ENCODE peak calls at places on chromosomes 7 and 10, in five cellular contexts. One of them, this sample, is unnamed.

GRCh38 chr10:36493511-36493880 is 631.9 kb upstream of the ANKRD30A start:
- DNase-seq in caudate nucleus: no peak
- DNase-seq in RWPE1: peak; percentile 28
- DNase-seq in adrenal gland: no peak
- DNase-seq in hepatocyte: no peak
- DNase-seq in this sample: no peak

GRCh38 chr10:28087675-28088351 is 88.9 kb upstream of the ODAD2 start:
- DNase-seq in hepatocyte: no peak
- DNase-seq in RWPE1: peak; percentile 76
- DNase-seq in caudate nucleus: no peak
- DNase-seq in adrenal gland: no peak
- DNase-seq in this sample: no peak

GRCh38 chr10:70341016-70341415 is 41.4 kb downstream of the LRRC20 start:
- DNase-seq in caudate nucleus: no peak
- DNase-seq in adrenal gland: no peak
- DNase-seq in hepatocyte: no peak
- DNase-seq in RWPE1: no peak
- DNase-seq in this sample: no peak

GRCh38 chr7:105086850-105087249 is 72.8 kb downstream of the KMT2E start:
- DNase-seq in adrenal gland: no peak
- DNase-seq in caudate nucleus: no peak
- DNase-seq in RWPE1: no peak
- DNase-seq in hepatocyte: no peak
- DNase-seq in this sample: no peak

GRCh38 chr10:76297787-76298281 is 866.4 kb downstream of the LRMDA start:
- DNase-seq in adrenal gland: no peak
- DNase-seq in caudate nucleus: no peak
- DNase-seq in RWPE1: no peak
- DNase-seq in hepatocyte: peak; percentile 67
- DNase-seq in this sample: no peak

GRCh38 chr10:60430017-60430416 is 40.3 kb upstream of the ANK3 start:
- DNase-seq in adrenal gland: no peak
- DNase-seq in hepatocyte: no peak
- DNase-seq in caudate nucleus: no peak
- DNase-seq in RWPE1: peak; percentile 21
- DNase-seq in this sample: no peak

GRCh38 chr10:73806176-73806950 is 5.0 kb downstream of the NDST2 start:
- DNase-seq in adrenal gland: no peak
- DNase-seq in caudate nucleus: no peak
- DNase-seq in hepatocyte: no peak
- DNase-seq in RWPE1: no peak
- DNase-seq in this sample: no peak

GRCh38 chr7:1559626-1560590 is 3.9 kb upstream of the TMEM184A start:
- DNase-seq in caudate nucleus: no peak
- DNase-seq in adrenal gland: no peak
- DNase-seq in RWPE1: peak; percentile 71
- DNase-seq in hepatocyte: no peak
- DNase-seq in this sample: no peak

GRCh38 chr7:68246189-68246633 is 1249.6 kb downstream of the TYW1 start:
- DNase-seq in caudate nucleus: no peak
- DNase-seq in RWPE1: peak; percentile 6
- DNase-seq in hepatocyte: peak; percentile 74
- DNase-seq in adrenal gland: no peak
- DNase-seq in this sample: peak; percentile 76

GRCh38 chr10:93871805-93872204 is 22.0 kb upstream of the SLC35G1 start:
- DNase-seq in adrenal gland: no peak
- DNase-seq in RWPE1: no peak
- DNase-seq in hepatocyte: peak; percentile 50
- DNase-seq in caudate nucleus: no peak
- DNase-seq in this sample: no peak

GRCh38 chr10:132793871-132794849 is 8.2 kb upstream of the NKX6-2 start:
- DNase-seq in hepatocyte: no peak
- DNase-seq in caudate nucleus: no peak
- DNase-seq in RWPE1: no peak
- DNase-seq in adrenal gland: no peak
- DNase-seq in this sample: no peak

GRCh38 chr7:94056796-94057207 is 52.6 kb upstream of the BET1 start:
- DNase-seq in caudate nucleus: no peak
- DNase-seq in adrenal gland: no peak
- DNase-seq in hepatocyte: no peak
- DNase-seq in RWPE1: peak; percentile 67
- DNase-seq in this sample: peak; percentile 88

GRCh38 chr7:34041716-34042115 is 136.4 kb downstream of the BMPER start:
- DNase-seq in adrenal gland: no peak
- DNase-seq in RWPE1: no peak
- DNase-seq in caudate nucleus: no peak
- DNase-seq in hepatocyte: no peak
- DNase-seq in this sample: no peak

GRCh38 chr10:116270691-116271592 is 2.1 kb downstream of the GFRA1 start:
- DNase-seq in caudate nucleus: no peak
- DNase-seq in adrenal gland: no peak
- DNase-seq in hepatocyte: peak; percentile 19
- DNase-seq in RWPE1: no peak
- DNase-seq in this sample: no peak

GRCh38 chr10:5234106-5234877 is 37.7 kb downstream of the AKR1C4 start:
- DNase-seq in caudate nucleus: no peak
- DNase-seq in hepatocyte: peak; percentile 65
- DNase-seq in RWPE1: peak; percentile 73
- DNase-seq in adrenal gland: peak; percentile 28
- DNase-seq in this sample: peak; percentile 90

GRCh38 chr10:13099144-13099665 is 758 bp upstream of the OPTN start:
- DNase-seq in caudate nucleus: peak; percentile 50
- DNase-seq in RWPE1: peak; percentile 50
- DNase-seq in hepatocyte: peak; percentile 84
- DNase-seq in adrenal gland: peak; percentile 74
- DNase-seq in this sample: no peak

GRCh38 chr10:106652279-106652678 is 512.2 kb downstream of the SORCS1 start:
- DNase-seq in RWPE1: peak; percentile 4
- DNase-seq in caudate nucleus: no peak
- DNase-seq in hepatocyte: no peak
- DNase-seq in adrenal gland: no peak
- DNase-seq in this sample: no peak

GRCh38 chr10:34397324-34397723 is 417.8 kb downstream of the PARD3 start:
- DNase-seq in adrenal gland: no peak
- DNase-seq in hepatocyte: no peak
- DNase-seq in caudate nucleus: no peak
- DNase-seq in RWPE1: no peak
- DNase-seq in this sample: no peak

GRCh38 chr10:19904202-19904661 is 88.0 kb downstream of the PLXDC2 start:
- DNase-seq in adrenal gland: no peak
- DNase-seq in caudate nucleus: no peak
- DNase-seq in RWPE1: no peak
- DNase-seq in hepatocyte: no peak
- DNase-seq in this sample: no peak

GRCh38 chr7:44973610-44974401 is 5.0 kb downstream of the MYO1G start:
- DNase-seq in adrenal gland: peak; percentile 84
- DNase-seq in hepatocyte: peak; percentile 76
- DNase-seq in RWPE1: no peak
- DNase-seq in caudate nucleus: no peak
- DNase-seq in this sample: no peak

GRCh38 chr10:17981201-17981600 is 29.5 kb downstream of the SLC39A12 start:
- DNase-seq in caudate nucleus: no peak
- DNase-seq in adrenal gland: no peak
- DNase-seq in RWPE1: no peak
- DNase-seq in hepatocyte: no peak
- DNase-seq in this sample: no peak

GRCh38 chr10:133185916-133186315 is 25.9 kb downstream of the KNDC1 start:
- DNase-seq in RWPE1: no peak
- DNase-seq in adrenal gland: no peak
- DNase-seq in hepatocyte: no peak
- DNase-seq in caudate nucleus: no peak
- DNase-seq in this sample: no peak

GRCh38 chr7:116211913-116212596 is 1.7 kb downstream of the TES start:
- DNase-seq in hepatocyte: no peak
- DNase-seq in adrenal gland: no peak
- DNase-seq in RWPE1: peak; percentile 20
- DNase-seq in caudate nucleus: no peak
- DNase-seq in this sample: no peak

GRCh38 chr10:23656735-23657134 is 217.9 kb downstream of the OTUD1 start:
- DNase-seq in RWPE1: peak; percentile 5
- DNase-seq in caudate nucleus: no peak
- DNase-seq in hepatocyte: peak; percentile 18
- DNase-seq in adrenal gland: no peak
- DNase-seq in this sample: no peak

GRCh38 chr10:52215745-52216361 is 98.2 kb upstream of the DKK1 start:
- DNase-seq in caudate nucleus: no peak
- DNase-seq in RWPE1: peak; percentile 43
- DNase-seq in hepatocyte: peak; percentile 77
- DNase-seq in adrenal gland: peak; percentile 58
- DNase-seq in this sample: no peak

DNA sequence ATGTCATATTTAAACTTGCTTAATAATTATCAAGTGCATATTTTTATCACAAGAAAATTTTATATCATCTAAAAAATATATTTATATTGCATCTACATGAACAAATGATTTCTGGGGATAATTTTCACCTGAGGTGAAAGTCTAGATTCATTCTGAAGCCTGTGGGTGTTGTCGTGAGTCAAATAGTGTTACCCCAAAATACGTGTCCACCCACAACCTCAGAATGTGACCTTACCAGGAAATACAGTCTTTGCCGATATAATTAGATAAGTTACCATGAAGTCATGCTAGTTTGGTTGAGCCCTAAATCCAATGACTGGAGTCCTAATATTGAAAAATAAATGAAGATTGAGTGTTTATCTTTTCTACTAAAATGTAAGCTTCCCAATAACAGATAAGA is 203.0 kb upstream of the MDFIC start:
- DNase-seq in hepatocyte: no peak
- DNase-seq in adrenal gland: no peak
- DNase-seq in RWPE1: no peak
- DNase-seq in caudate nucleus: no peak
- DNase-seq in this sample: no peak
- H3K27ac ChIP-seq in hepatocyte: no peak overlapping the region
- H3K27ac ChIP-seq in adrenal gland: no peak overlapping the region
- H3K27ac ChIP-seq in RWPE1: no peak overlapping the region
- H3K27ac ChIP-seq in caudate nucleus: no peak overlapping the region
- H3K27ac ChIP-seq in this sample: no peak overlapping the region

GRCh38 chr10:89342219-89342966 is 14.6 kb downstream of the IFIT3 start:
- DNase-seq in caudate nucleus: peak; percentile 67
- DNase-seq in RWPE1: peak; percentile 38
- DNase-seq in adrenal gland: peak; percentile 96
- DNase-seq in hepatocyte: no peak
- DNase-seq in this sample: peak; percentile 57
- H3K27ac ChIP-seq in caudate nucleus: peak overlapping the region; percentile 85
- H3K27ac ChIP-seq in RWPE1: no peak overlapping the region
- H3K27ac ChIP-seq in adrenal gland: no peak overlapping the region
- H3K27ac ChIP-seq in hepatocyte: no peak overlapping the region
- H3K27ac ChIP-seq in this sample: peak overlapping the region; percentile 58

GRCh38 chr10:124740374-124741280 is 3.6 kb downstream of the FAM53B start:
- DNase-seq in adrenal gland: peak; percentile 69
- DNase-seq in caudate nucleus: no peak
- DNase-seq in hepatocyte: peak; percentile 52
- DNase-seq in RWPE1: peak; percentile 64
- DNase-seq in this sample: no peak

GRCh38 chr10:124741281-124741921 is 2.8 kb downstream of the FAM53B start:
- DNase-seq in adrenal gland: peak; percentile 92
- DNase-seq in hepatocyte: peak; percentile 89
- DNase-seq in RWPE1: peak; percentile 82
- DNase-seq in caudate nucleus: peak; percentile 72
- DNase-seq in this sample: no peak

GRCh38 chr10:124742418-124743187 is 1.6 kb downstream of the FAM53B start:
- DNase-seq in caudate nucleus: no peak
- DNase-seq in hepatocyte: peak; percentile 47
- DNase-seq in adrenal gland: no peak
- DNase-seq in RWPE1: peak; percentile 26
- DNase-seq in this sample: no peak

GRCh38 chr10:124743188-124744046 is 761 bp downstream of the FAM53B start:
- DNase-seq in adrenal gland: peak; percentile 56
- DNase-seq in RWPE1: peak; percentile 51
- DNase-seq in hepatocyte: peak; percentile 41
- DNase-seq in caudate nucleus: no peak
- DNase-seq in this sample: no peak

DNA sequence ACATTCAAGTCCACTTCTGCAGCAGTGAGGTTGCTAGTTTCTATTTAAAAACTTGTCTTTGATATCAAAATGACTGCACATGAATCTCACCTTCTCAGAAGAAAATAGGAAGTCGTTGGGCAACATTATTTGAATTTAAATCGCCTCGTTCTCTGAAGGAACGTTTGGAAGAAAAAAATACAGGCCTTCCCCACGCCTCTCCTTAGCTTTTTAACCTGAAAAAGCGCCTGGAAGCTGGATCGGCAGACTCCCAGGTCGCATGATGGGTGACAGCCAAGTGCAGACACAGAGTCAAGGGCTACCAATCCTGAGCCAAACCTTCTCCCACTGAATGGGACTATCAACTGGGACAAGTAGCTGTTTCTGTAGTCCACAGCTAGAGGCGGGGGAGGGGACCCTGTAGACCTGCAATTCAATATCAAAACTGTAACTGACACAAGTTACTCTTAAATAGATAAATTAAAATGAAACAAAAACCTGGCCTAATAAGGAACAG is 2.2 kb downstream of the FAM53B start:
- DNase-seq in adrenal gland: no peak
- DNase-seq in hepatocyte: peak; percentile 15
- DNase-seq in RWPE1: no peak
- DNase-seq in caudate nucleus: no peak
- DNase-seq in this sample: no peak
- H3K27ac ChIP-seq in adrenal gland: peak overlapping the region; percentile 91
- H3K27ac ChIP-seq in hepatocyte: peak overlapping the region; percentile 65
- H3K27ac ChIP-seq in RWPE1: peak overlapping the region; percentile 97
- H3K27ac ChIP-seq in caudate nucleus: peak overlapping the region; percentile 95
- H3K27ac ChIP-seq in this sample: peak overlapping the region; percentile 88

GRCh38 chr10:31578181-31578852 is 259.3 kb downstream of the ZEB1 start:
- DNase-seq in adrenal gland: no peak
- DNase-seq in RWPE1: no peak
- DNase-seq in hepatocyte: no peak
- DNase-seq in caudate nucleus: no peak
- DNase-seq in this sample: no peak
- H3K27ac ChIP-seq in adrenal gland: no peak overlapping the region
- H3K27ac ChIP-seq in RWPE1: no peak overlapping the region
- H3K27ac ChIP-seq in hepatocyte: no peak overlapping the region
- H3K27ac ChIP-seq in caudate nucleus: no peak overlapping the region
- H3K27ac ChIP-seq in this sample: no peak overlapping the region

DNA sequence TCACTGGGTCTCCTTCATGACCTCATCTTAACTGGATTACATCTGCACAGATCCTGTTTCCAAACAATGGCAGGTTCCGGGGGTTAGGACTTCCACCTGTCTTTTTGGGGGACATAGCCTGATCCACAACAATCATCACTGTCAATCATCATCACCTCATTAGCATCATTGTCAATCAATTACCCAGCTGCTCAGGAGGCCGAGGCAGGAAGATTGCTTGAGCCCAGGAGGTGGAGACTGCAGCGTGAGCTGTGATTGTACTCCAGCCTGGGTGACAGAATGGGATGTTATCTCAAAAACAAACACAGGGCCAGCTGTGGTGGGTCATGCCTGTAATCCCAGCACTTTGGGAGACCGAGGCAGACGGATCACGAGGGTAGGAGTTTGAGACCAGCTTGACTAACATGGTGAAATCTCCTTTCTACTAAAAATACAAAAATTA is 18.7 kb downstream of the AMZ1 start:
- DNase-seq in adrenal gland: no peak
- DNase-seq in hepatocyte: no peak
- DNase-seq in RWPE1: no peak
- DNase-seq in caudate nucleus: no peak
- DNase-seq in this sample: no peak
- H3K27ac ChIP-seq in adrenal gland: no peak overlapping the region
- H3K27ac ChIP-seq in hepatocyte: no peak overlapping the region
- H3K27ac ChIP-seq in RWPE1: no peak overlapping the region
- H3K27ac ChIP-seq in caudate nucleus: no peak overlapping the region
- H3K27ac ChIP-seq in this sample: no peak overlapping the region

This sample was measured in epithelial cell of prostate.